ENCODE peak calls at places on chromosome 17, in seven cellular contexts. D is breast epithelium, M is sigmoid colon, J is upper lobe of right lung, F is spleen, R is OCI-LY7, B is transverse colon. C is an unnamed sample. For H3K36me3, the result is how much of the 10 kb centered on the place peaks cover.

GRCh38 chr17:2981325-2981724 is 82.1 kb downstream of the OR1D5 start:
- DNase-seq in D (no peak), M (peak), J (peak), F (peak), R (no peak), B (no peak), C (no peak)

GRCh38 chr17:882827-883585 is 96.6 kb downstream of the NXN start:
- DNase-seq in D (peak), M (peak), J (no peak), F (no peak), R (no peak), B (peak), C (peak)

GRCh38 chr17:21282231-21282630 is 2.3 kb upstream of the MAP2K3 start:
- DNase-seq in D (no peak), M (peak), J (no peak), F (no peak), R (no peak), B (no peak), C (no peak)

GRCh38 chr17:38332735-38333134 is 11.0 kb downstream of the GPR179 start:
- DNase-seq in D (no peak), M (no peak), J (no peak), F (peak), R (no peak), B (no peak), C (no peak)

GRCh38 chr17:75267403-75268232 is 3.4 kb downstream of the MIF4GD start:
- DNase-seq in D (no peak), M (no peak), J (no peak), F (no peak), R (no peak), B (peak), C (peak)

GRCh38 chr17:309361-309888 is 43.2 kb downstream of the RPH3AL start:
- DNase-seq in D (no peak), M (no peak), J (peak), F (peak), R (peak), B (no peak), C (peak)

GRCh38 chr17:58309918-58310259 is 18.7 kb downstream of the TSPOAP1 start:
- DNase-seq in D (no peak), M (no peak), J (no peak), F (no peak), R (no peak), B (no peak), C (no peak)

GRCh38 chr17:16215965-16216316 is 607 bp upstream of the NCOR1 start:
- DNase-seq in D (no peak), M (no peak), J (no peak), F (no peak), R (peak), B (peak), C (no peak)

GRCh38 chr17:2108170-2108569 is 53.3 kb downstream of the HIC1 start:
- DNase-seq in D (no peak), M (no peak), J (no peak), F (no peak), R (no peak), B (no peak), C (no peak)

GRCh38 chr17:66906321-66907278 is 57.9 kb upstream of the CACNG4 start:
- DNase-seq in D (peak), M (peak), J (peak), F (peak), R (peak), B (peak), C (peak)

GRCh38 chr17:30074254-30074653 is 42.4 kb upstream of the NSRP1 start:
- DNase-seq in D (no peak), M (no peak), J (no peak), F (no peak), R (no peak), B (no peak), C (no peak)

GRCh38 chr17:72462814-72463213 is 342.0 kb downstream of the SOX9 start:
- DNase-seq in D (no peak), M (no peak), J (no peak), F (no peak), R (no peak), B (no peak), C (no peak)

GRCh38 chr17:58331815-58332719 is 3.5 kb upstream of the TSPOAP1 start:
- DNase-seq in D (no peak), M (no peak), J (peak), F (peak), R (peak), B (peak), C (no peak)

GRCh38 chr17:35799942-35800341 is 4.5 kb upstream of the MMP28 start:
- DNase-seq in D (peak), M (peak), J (peak), F (peak), R (no peak), B (peak), C (no peak)

GRCh38 chr17:69448431-69449102 is 34.1 kb downstream of the MAP2K6 start:
- DNase-seq in D (peak), M (peak), J (no peak), F (no peak), R (no peak), B (peak), C (peak)

GRCh38 chr17:83132251-83133081 is 53.1 kb downstream of the METRNL start:
- DNase-seq in D (no peak), M (peak), J (peak), F (peak), R (no peak), B (no peak), C (no peak)

DNA sequence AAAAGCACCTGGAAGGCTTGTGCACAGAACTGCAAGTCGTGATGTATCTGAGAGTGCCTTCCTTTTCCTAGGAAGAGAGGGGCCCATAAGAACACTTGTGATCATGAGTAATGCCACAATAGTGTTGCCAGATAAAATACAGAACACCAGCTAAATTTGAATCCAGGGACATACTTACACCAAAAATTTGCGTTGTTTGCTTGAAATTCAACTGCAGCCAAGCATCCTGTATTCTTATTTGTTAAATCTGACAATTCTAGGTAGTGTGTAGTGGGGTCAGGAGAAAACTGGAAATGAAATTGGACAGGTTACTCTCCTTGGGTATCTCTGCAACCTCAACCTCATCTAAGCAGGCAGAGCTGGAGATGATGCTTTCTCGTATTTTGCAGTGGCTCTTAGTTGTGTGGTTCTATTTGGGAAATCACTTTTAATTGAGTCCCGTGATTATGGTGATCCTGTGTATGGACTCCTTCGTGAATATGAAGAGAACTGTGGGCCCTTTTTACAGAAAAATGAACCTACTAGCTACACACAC is 12.0 kb downstream of the SLC35B1 start:
- DNase-seq in D (no peak), M (no peak), J (no peak), F (no peak), R (no peak), B (no peak), C (no peak)
- TF ChIP-seq CTCF in D (no peak), M (no peak), J (no peak), F (no peak), R (no peak), B (no peak), C (no peak)

GRCh38 chr17:7588553-7589203 is 1.2 kb downstream of the SOX15 start:
- DNase-seq in D (no peak), M (no peak), J (no peak), F (no peak), R (no peak), B (no peak), C (no peak)
- H3K4me3 ChIP-seq in D (peak), M (peak), J (peak), F (no peak), R (no peak), B (peak), C (no peak)

GRCh38 chr17:40303706-40304450 is 5.1 kb upstream of the RARA start:
- DNase-seq in D (no peak), M (peak), J (no peak), F (no peak), R (no peak), B (peak), C (peak)
- H3K36me3 ChIP-seq in D (under half), M (under half), J (under half), F (under half), R (half or more), B (under half), C (under half)

GRCh38 chr17:47254403-47254943 is 846 bp downstream of the ITGB3 start:
- DNase-seq in D (no peak), M (peak), J (no peak), F (no peak), R (no peak), B (no peak), C (no peak)

GRCh38 chr17:47251421-47251940 is 2.1 kb upstream of the ITGB3 start:
- DNase-seq in D (no peak), M (no peak), J (no peak), F (no peak), R (no peak), B (no peak), C (no peak)

GRCh38 chr17:47252766-47253512 is 688 bp upstream of the ITGB3 start:
- DNase-seq in D (no peak), M (no peak), J (no peak), F (no peak), R (peak), B (no peak), C (no peak)

GRCh38 chr17:47252209-47252608 is 1.4 kb upstream of the ITGB3 start:
- DNase-seq in D (no peak), M (no peak), J (no peak), F (no peak), R (no peak), B (no peak), C (peak)

GRCh38 chr17:47253541-47254402 is at the start of gene ITGB3:
- DNase-seq in D (peak), M (peak), J (peak), F (peak), R (peak), B (peak), C (peak)
- TF ChIP-seq CTCF in D (peak), M (no peak), J (peak), F (no peak), R (peak), B (no peak), C (peak)